ENCODE peak calls at places on chromosomes 11 and 22, in four cellular contexts. R is H1, N is HepG2, T is K562. D is an unnamed sample.

GRCh38 chr11:116373107-116373506 is 399.7 kb downstream of the BUD13 start:
- DNase-seq in T (no peak), N (no peak), R (no peak), D (no peak)

GRCh38 chr11:130522284-130522961 is 74.0 kb downstream of the ADAMTS15 start:
- DNase-seq in N (peak), T (peak), R (peak), D (no peak)

GRCh38 chr11:34773211-34773610 is 143.0 kb downstream of the APIP start:
- DNase-seq in R (no peak), T (no peak), N (no peak), D (no peak)

GRCh38 chr11:115965754-115966504 is 461.7 kb upstream of the CADM1 start:
- DNase-seq in T (no peak), R (no peak), N (no peak), D (no peak)

GRCh38 chr11:76770642-76771445 is 12.3 kb upstream of the TSKU start:
- DNase-seq in T (no peak), N (peak), R (no peak), D (no peak)

GRCh38 chr11:2804189-2804588 is 81.4 kb downstream of the CDKN1C start:
- DNase-seq in T (no peak), N (no peak), R (peak), D (no peak)

GRCh38 chr11:8913961-8914660 is 3.1 kb downstream of the AKIP1 start:
- DNase-seq in R (peak), T (peak), N (peak), D (no peak)

GRCh38 chr11:102990145-102990544 is 34.6 kb upstream of the MMP13 start:
- DNase-seq in N (no peak), R (no peak), T (no peak), D (no peak)

GRCh38 chr11:119885067-119885466 is 156.1 kb upstream of the NECTIN1 start:
- DNase-seq in N (no peak), T (no peak), R (no peak), D (no peak)

GRCh38 chr11:129248618-129249017 is 56.5 kb upstream of the ARHGAP32 start:
- DNase-seq in T (no peak), R (no peak), N (peak), D (no peak)

GRCh38 chr11:93123351-93123898 is 74.4 kb downstream of the SLC36A4 start:
- DNase-seq in T (no peak), R (no peak), N (no peak), D (no peak)

GRCh38 chr11:57460017-57460755 is at the start of gene RTN4RL2:
- DNase-seq in N (peak), R (peak), T (peak), D (no peak)

GRCh38 chr11:69752890-69753289 is 22.3 kb downstream of the FGF4 start:
- DNase-seq in N (no peak), R (no peak), T (no peak), D (no peak)

GRCh38 chr11:71304045-71304444 is 51.7 kb upstream of the SHANK2 start:
- DNase-seq in N (no peak), T (no peak), R (no peak), D (no peak)

GRCh38 chr11:61698173-61698965 is 18.2 kb downstream of the DAGLA start:
- DNase-seq in N (no peak), T (no peak), R (no peak), D (no peak)

GRCh38 chr11:126303623-126304456 is at the start of gene DCPS:
- DNase-seq in N (peak), R (peak), T (peak), D (peak)

GRCh38 chr11:40183073-40184064 is 1276.1 kb downstream of the LRRC4C start:
- DNase-seq in R (no peak), N (no peak), T (no peak), D (peak)

GRCh38 chr11:61838921-61839320 is 10.8 kb downstream of the FADS2 start:
- DNase-seq in T (no peak), R (no peak), N (no peak), D (no peak)

GRCh38 chr11:58286249-58286648 is 18.2 kb upstream of the OR10W1 start:
- DNase-seq in R (no peak), N (peak), T (peak), D (no peak)

GRCh38 chr11:133842053-133842452 is 3.3 kb downstream of the SPATA19 start:
- DNase-seq in N (no peak), R (no peak), T (no peak), D (no peak)

GRCh38 chr11:44467413-44467812 is 98.0 kb upstream of the CD82 start:
- DNase-seq in N (no peak), T (no peak), R (no peak), D (no peak)

GRCh38 chr11:110337570-110338193 is 41.3 kb upstream of the RDX start:
- DNase-seq in T (no peak), N (no peak), R (no peak), D (no peak)

GRCh38 chr11:126076641-126077040 is 14.0 kb upstream of the CDON start:
- DNase-seq in N (no peak), T (no peak), R (no peak), D (no peak)

GRCh38 chr22:49903322-49904039 is 14.8 kb downstream of the ALG12 start:
- DNase-seq in N (no peak), R (no peak), T (no peak), D (no peak)

GRCh38 chr11:34027516-34028406 is 23.8 kb upstream of the CAPRIN1 start:
- DNase-seq in N (peak), R (no peak), T (no peak), D (no peak)

GRCh38 chr22:37196539-37197450 is 8.7 kb upstream of the C1QTNF6 start:
- DNase-seq in R (no peak), N (peak), T (no peak), D (no peak)

GRCh38 chr11:112588252-112588668 is 327.6 kb upstream of the PLET1 start:
- DNase-seq in T (peak), R (no peak), N (peak), D (peak)

GRCh38 chr22:42282943-42283287 is 12.5 kb upstream of the TCF20 start:
- DNase-seq in R (no peak), N (no peak), T (no peak), D (no peak)

GRCh38 chr22:21762712-21763581 is 27.4 kb upstream of the YPEL1 start:
- DNase-seq in T (no peak), N (no peak), R (no peak), D (no peak)

GRCh38 chr11:16895306-16895705 is 118.9 kb downstream of the PLEKHA7 start:
- DNase-seq in R (no peak), T (no peak), N (no peak), D (no peak)

GRCh38 chr11:91513734-91514133 is 710.9 kb upstream of the FAT3 start:
- DNase-seq in R (no peak), T (no peak), N (no peak), D (no peak)

GRCh38 chr11:104572279-104572678 is 326.0 kb downstream of the CASP12 start:
- DNase-seq in N (no peak), T (no peak), R (no peak), D (no peak)

GRCh38 chr11:116071241-116071640 is 567.0 kb upstream of the CADM1 start:
- DNase-seq in N (no peak), R (no peak), T (no peak), D (no peak)

GRCh38 chr11:66192181-66192888 is 76.1 kb upstream of the RAB1B start:
- DNase-seq in R (no peak), T (no peak), N (no peak), D (no peak)

GRCh38 chr11:3995949-3996554 is 98.5 kb upstream of the RRM1 start:
- DNase-seq in R (no peak), T (no peak), N (no peak), D (no peak)

GRCh38 chr11:31645747-31646146 is 136.2 kb downstream of the ELP4 start:
- DNase-seq in N (peak), T (no peak), R (no peak), D (no peak)

GRCh38 chr11:124746621-124747243 is 5.3 kb downstream of the VSIG2 start:
- DNase-seq in T (peak), R (peak), N (peak), D (peak)

GRCh38 chr22:46596819-46597218 is 23.4 kb upstream of the GRAMD4 start:
- DNase-seq in N (no peak), T (no peak), R (no peak), D (no peak)

GRCh38 chr11:34970033-34970432 is 53.6 kb downstream of the PDHX start:
- DNase-seq in T (no peak), N (peak), R (no peak), D (no peak)

GRCh38 chr11:18749681-18750319 is 23.8 kb upstream of the IGSF22 start:
- DNase-seq in N (peak), T (no peak), R (no peak), D (no peak)

GRCh38 chr11:47234669-47235075 is 13.9 kb downstream of the ACP2 start:
- DNase-seq in T (no peak), N (no peak), R (no peak), D (no peak)
- TF ChIP-seq POLR2A in T (no peak), N (no peak), R (no peak), D (peak)

DNA sequence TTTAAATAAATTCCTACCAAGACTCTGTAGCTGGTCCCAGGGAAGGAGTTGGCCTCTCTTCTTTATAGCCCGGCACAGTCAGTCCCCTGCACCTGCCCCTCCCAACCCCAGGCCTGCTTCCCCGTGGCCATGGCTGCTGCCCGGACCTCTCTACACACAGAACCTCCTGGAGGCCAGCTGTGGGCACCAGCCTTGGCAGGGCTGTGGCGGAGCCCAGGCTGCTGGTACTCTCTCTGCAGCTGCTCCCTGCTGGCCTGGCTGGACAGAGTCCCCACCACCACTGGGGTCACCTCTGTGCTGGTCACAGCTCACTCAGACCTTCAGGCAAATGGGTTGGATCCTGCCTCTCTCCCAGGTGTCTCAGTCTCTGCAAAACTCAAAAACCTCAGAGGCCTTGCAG is 69.3 kb downstream of the LRP5 start:
- DNase-seq in R (no peak), T (no peak), N (no peak), D (no peak)
- TF ChIP-seq HDAC6 in R (no peak), T (no peak), N (no peak), D (no peak)

DNA sequence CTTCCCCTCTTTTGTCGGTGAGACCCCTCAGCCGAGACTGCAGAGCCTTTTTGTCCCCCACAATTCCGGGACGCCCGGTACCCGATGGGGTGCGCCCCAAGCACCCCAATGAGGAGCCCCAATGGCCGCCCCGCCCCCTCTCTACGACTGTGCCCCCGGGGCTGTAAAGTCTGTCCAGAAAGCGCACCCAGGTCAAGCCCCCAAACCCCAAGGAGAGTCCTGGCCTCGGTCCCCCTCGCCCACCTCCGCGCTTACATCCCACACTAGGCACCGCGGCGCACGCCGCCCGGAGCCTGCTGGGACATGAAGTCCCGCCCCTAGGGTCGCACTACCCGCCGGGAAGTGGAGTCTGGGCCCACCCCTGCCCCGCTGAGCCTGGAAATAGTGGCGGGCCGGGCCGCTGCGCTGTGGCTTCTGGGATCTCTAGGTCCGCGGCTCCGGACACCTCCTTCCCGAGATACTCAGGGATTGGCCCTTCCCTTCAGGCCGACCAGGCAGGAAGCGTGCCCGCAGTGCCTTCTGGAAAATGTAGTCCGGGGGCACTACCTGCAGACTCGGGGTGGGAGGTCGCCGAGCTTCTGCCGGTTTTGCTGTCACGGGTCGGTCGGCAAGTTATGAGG is at the start of gene MEN1:
- DNase-seq in R (peak), T (peak), N (peak), D (peak)
- TF ChIP-seq POLR2A in R (no peak), T (peak), N (peak), D (peak)

DNA sequence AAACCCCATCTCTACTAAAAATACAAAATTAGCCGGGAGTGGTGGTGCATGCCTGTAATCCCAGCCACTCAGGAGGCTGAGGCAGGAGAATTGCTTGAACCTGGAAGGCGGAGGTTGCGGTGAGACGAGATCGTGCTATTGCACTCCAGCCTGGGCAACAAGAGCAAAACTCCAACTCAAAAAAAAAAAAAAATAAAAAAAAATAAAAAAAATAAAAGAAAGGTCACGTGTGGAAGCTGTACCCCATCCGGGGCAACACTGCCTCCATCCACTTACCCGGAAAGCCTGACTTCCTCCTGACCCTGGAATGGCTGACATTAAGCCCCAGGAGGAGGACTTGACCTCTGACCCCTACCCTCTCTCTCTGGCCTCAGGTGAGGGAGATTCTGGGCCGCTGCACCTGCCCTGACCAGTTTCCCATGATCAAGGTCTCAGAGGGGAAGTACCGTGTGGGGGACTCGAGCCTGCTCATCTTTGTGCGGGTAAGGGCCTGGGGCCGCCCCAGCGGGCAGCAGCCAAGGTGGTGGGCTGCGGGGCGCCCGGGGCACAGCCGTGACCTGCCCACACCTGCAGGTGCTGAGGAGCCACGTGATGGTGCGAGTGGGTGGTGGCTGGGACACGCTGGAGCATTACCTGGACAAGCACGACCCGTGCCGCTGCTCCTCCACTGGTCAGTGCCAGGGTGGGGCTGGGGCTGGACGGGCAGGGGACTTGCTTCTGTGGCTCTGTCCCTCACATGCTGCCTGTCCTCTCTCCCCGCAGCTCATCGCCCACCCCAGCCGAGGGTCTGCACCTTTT is 3.8 kb downstream of the GAS2L1 start:
- DNase-seq in T (no peak), R (peak), N (no peak), D (no peak)
- TF ChIP-seq HDAC6 in T (no peak), R (no peak), N (no peak), D (no peak)

DNA sequence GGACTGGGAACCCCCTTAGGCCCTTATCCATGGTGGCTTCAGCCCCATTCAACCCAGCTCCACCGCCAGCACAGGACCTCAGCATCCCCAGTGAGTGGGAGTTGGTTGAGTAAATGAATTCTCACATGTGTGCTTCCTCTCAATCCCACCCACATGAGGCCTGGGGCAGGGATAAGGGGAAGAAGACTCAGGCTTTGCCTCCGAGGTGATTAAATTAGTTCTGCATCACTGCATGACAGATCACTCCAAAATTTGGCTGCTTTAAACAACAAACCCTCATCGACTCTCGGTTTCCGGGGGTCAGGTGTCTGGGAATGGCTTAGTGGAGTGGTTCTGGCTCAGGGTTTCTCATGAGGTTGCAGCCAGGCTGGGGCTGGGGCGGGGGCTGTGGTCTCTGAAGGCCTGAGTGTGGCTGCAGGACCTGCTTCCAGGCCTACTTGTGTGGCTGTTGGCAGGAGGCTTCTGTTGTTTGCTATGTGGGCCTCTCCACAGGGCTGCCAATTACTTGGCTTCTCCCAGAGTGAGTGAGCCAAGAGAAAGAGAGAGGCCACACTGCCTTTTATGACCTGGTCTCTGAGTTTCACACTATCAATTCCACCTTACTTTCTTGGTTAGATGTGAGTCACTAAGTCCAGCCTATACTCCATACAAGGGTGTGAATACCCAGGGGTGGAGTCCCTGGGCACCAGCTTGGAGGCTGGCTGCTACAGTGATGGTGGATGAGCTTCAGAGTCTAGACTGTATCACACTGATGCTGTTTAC is 15.9 kb downstream of the MOGAT2 start:
- DNase-seq in T (no peak), R (no peak), N (no peak), D (no peak)
- TF ChIP-seq POLR2A in T (no peak), R (no peak), N (no peak), D (no peak)

DNA sequence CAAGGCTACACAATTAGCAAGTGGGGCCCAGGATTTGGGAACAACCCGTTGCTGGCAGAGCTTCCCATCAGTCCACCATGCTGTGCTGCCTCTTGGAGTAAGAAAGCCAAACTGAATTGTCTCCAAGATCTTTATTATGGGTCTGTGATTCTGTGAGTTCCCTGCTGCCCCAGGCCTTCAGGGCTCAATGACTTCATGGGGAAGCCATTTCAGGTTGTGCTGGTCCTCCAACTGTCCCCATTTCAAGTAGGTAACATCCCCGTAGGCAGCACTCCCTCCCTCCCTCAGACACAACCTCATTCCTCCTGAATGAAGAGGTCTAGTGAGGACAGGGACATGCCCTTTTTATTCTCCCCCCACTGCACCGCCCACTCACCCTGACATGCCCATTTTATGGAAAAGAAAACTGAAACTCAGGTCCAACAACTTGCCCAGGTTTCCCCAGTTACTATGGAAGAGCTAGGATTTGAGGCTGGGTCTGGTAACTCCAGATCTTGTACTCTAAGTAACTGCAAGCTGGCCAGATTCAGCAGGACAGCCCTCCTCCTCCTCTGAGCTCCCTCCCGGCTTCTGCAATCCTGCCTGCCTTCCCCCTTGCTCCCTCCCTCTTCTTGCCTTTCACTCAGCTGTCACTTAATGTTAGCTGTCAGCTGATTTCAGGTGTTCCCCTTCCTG is 8.2 kb upstream of the YWHAH start:
- DNase-seq in R (no peak), N (no peak), T (no peak), D (no peak)
- TF ChIP-seq HDAC6 in R (no peak), N (no peak), T (no peak), D (no peak)

D was measured in GM12878.